ENCODE peak calls at places on chromosome 21, in eight cellular contexts. Q is islet precursor cell, Y is hepatocyte, E is DMS 273 treated with DMSO at 0.1 percent for 48 hours, C is colonic mucosa, B is smooth muscle cell of the brain vasculature, R is SW480, W is activated gamma-delta T cell treated with Interleukin-2 at 50 U/mL for 16 hours. H is an unnamed sample.
A peak's percentile ranks its signal among the peaks of the same experiment; 100 is the strongest.

GRCh38 chr21:25907573-25908275 is 173.0 kb downstream of the GABPA start:
- DNase-seq in W (no peak), R (no peak), E (no peak), Y (no peak), B (no peak), C (no peak), Q (no peak), H (no peak)

GRCh38 chr21:44013380-44014088 is 1.4 kb downstream of the TRAPPC10 start:
- DNase-seq in C (peak; percentile 34), Q (no peak), Y (peak; percentile 30), E (no peak), W (peak; percentile 18), B (no peak), R (peak; percentile 26), H (no peak)

GRCh38 chr21:36478207-36478701 is 1.7 kb downstream of the CLDN14 start:
- DNase-seq in E (no peak), Y (peak; percentile 29), R (no peak), B (no peak), Q (peak; percentile 85), W (no peak), C (no peak), H (no peak)

GRCh38 chr21:36718951-36719501 is 20.1 kb downstream of the SIM2 start:
- DNase-seq in Q (peak; percentile 72), C (peak; percentile 85), E (no peak), R (peak; percentile 91), W (no peak), B (no peak), Y (no peak), H (no peak)

GRCh38 chr21:33199516-33200217 is 30.1 kb upstream of the IFNAR2 start:
- DNase-seq in C (peak; percentile 90), E (peak; percentile 57), W (peak; percentile 83), R (peak; percentile 92), Y (peak; percentile 95), B (peak; percentile 83), Q (peak; percentile 84), H (peak; percentile 97)

GRCh38 chr21:37429356-37429755 is 62.8 kb downstream of the DYRK1A start:
- DNase-seq in Y (no peak), W (no peak), Q (no peak), E (no peak), B (no peak), R (no peak), C (no peak), H (no peak)

GRCh38 chr21:36572091-36572490 is 92.2 kb upstream of the CLDN14 start:
- DNase-seq in R (no peak), Y (no peak), B (no peak), W (no peak), C (no peak), Q (no peak), E (no peak), H (no peak)

GRCh38 chr21:37557261-37557950 is 190.8 kb downstream of the DYRK1A start:
- DNase-seq in W (no peak), Q (peak; percentile 7), E (no peak), Y (no peak), R (no peak), C (no peak), B (no peak), H (no peak)

GRCh38 chr21:33334824-33335223 is 10.1 kb downstream of the IFNAR1 start:
- DNase-seq in Q (no peak), W (no peak), B (no peak), C (no peak), Y (no peak), E (no peak), R (no peak), H (no peak)

GRCh38 chr21:44421901-44422840 is 33.1 kb upstream of the LRRC3 start:
- DNase-seq in E (no peak), C (no peak), Q (peak; percentile 46), Y (no peak), R (no peak), B (no peak), W (no peak), H (no peak)

GRCh38 chr21:32770514-32771133 is 931 bp downstream of the PAXBP1 start:
- DNase-seq in B (no peak), Q (no peak), E (no peak), C (no peak), R (peak; percentile 45), W (no peak), Y (peak; percentile 41), H (no peak)

GRCh38 chr21:40200962-40201361 is 333.7 kb downstream of the PCP4 start:
- DNase-seq in Y (no peak), R (no peak), Q (no peak), E (no peak), B (no peak), W (no peak), C (no peak), H (no peak)

GRCh38 chr21:38597436-38597835 is 99.2 kb upstream of the ERG start:
- DNase-seq in R (peak; percentile 8), W (no peak), C (no peak), E (no peak), B (no peak), Y (no peak), Q (peak; percentile 61), H (no peak)

GRCh38 chr21:35238119-35238518 is 189.0 kb upstream of the RUNX1 start:
- DNase-seq in W (no peak), R (no peak), E (no peak), B (no peak), Q (no peak), C (no peak), Y (no peak), H (no peak)

GRCh38 chr21:33124879-33125278 is 54.9 kb downstream of the OLIG1 start:
- DNase-seq in B (no peak), Y (no peak), R (peak; percentile 25), W (no peak), Q (no peak), C (no peak), E (no peak), H (no peak)

GRCh38 chr21:19781881-19782652 is 1216.1 kb upstream of the NCAM2 start:
- DNase-seq in Y (no peak), Q (peak; percentile 56), B (no peak), C (no peak), E (no peak), R (no peak), W (no peak), H (no peak)

GRCh38 chr21:26686278-26686677 is 113.2 kb upstream of the CYYR1 start:
- DNase-seq in R (peak; percentile 16), Q (no peak), B (no peak), C (no peak), E (no peak), Y (no peak), W (no peak), H (no peak)

GRCh38 chr21:45623436-45623835 is 20.1 kb upstream of the PCBP3 start:
- DNase-seq in B (no peak), E (no peak), Y (no peak), Q (peak; percentile 29), C (no peak), W (no peak), R (no peak), H (no peak)

GRCh38 chr21:32137266-32137665 is 141.6 kb downstream of the MIS18A start:
- DNase-seq in W (no peak), R (no peak), Q (no peak), B (no peak), E (no peak), Y (no peak), C (no peak), H (no peak)

GRCh38 chr21:28828981-28829380 is 163.7 kb downstream of the LTN1 start:
- DNase-seq in R (no peak), B (no peak), Y (no peak), W (no peak), E (no peak), C (no peak), Q (no peak), H (no peak)

GRCh38 chr21:32741336-32741735 is 13.5 kb upstream of the SYNJ1 start:
- DNase-seq in W (no peak), C (no peak), Y (no peak), R (no peak), E (no peak), Q (no peak), B (no peak), H (no peak)

GRCh38 chr21:35616090-35616489 is 444.2 kb downstream of the SETD4 start:
- DNase-seq in E (no peak), R (peak; percentile 34), B (peak; percentile 40), C (no peak), W (no peak), Y (no peak), Q (no peak), H (peak; percentile 22)

GRCh38 chr21:45542667-45543370 is 579 bp upstream of the SLC19A1 start:
- DNase-seq in Y (no peak), Q (peak; percentile 54), C (peak; percentile 30), R (no peak), E (no peak), W (no peak), B (no peak), H (no peak)

GRCh38 chr21:37503848-37504467 is 137.4 kb downstream of the DYRK1A start:
- DNase-seq in Q (no peak), R (no peak), Y (peak; percentile 40), E (no peak), W (no peak), B (peak; percentile 83), C (no peak), H (no peak)

GRCh38 chr21:16789636-16790035 is 723.2 kb upstream of the CXADR start:
- DNase-seq in R (no peak), B (no peak), E (no peak), Q (no peak), Y (no peak), W (no peak), C (no peak), H (no peak)

GRCh38 chr21:40194181-40194580 is 326.9 kb downstream of the PCP4 start:
- DNase-seq in E (no peak), Q (no peak), Y (no peak), B (no peak), W (no peak), C (no peak), R (no peak), H (no peak)

GRCh38 chr21:18810136-18810535 is 406.6 kb upstream of the TMPRSS15 start:
- DNase-seq in C (no peak), W (no peak), R (no peak), E (no peak), Q (no peak), Y (no peak), B (no peak), H (no peak)

GRCh38 chr21:37373539-37373938 is 7.0 kb downstream of the DYRK1A start:
- DNase-seq in W (no peak), Q (no peak), C (no peak), R (peak; percentile 17), B (no peak), Y (no peak), E (no peak), H (no peak)

GRCh38 chr21:33698088-33698487 is 55.8 kb downstream of the ITSN1 start:
- DNase-seq in E (no peak), B (no peak), Q (no peak), W (no peak), C (no peak), Y (no peak), R (no peak), H (no peak)

GRCh38 chr21:35408401-35408800 is 359.3 kb upstream of the RUNX1 start:
- DNase-seq in E (no peak), B (no peak), W (no peak), R (no peak), Q (no peak), C (no peak), Y (no peak), H (no peak)

GRCh38 chr21:45220106-45220505 is 67.6 kb downstream of the POFUT2 start:
- DNase-seq in B (no peak), W (no peak), E (no peak), Q (no peak), Y (no peak), R (no peak), C (no peak), H (no peak)

GRCh38 chr21:26977741-26978140 is 10.9 kb upstream of the ADAMTS5 start:
- DNase-seq in Q (no peak), C (no peak), B (no peak), Y (no peak), E (no peak), W (no peak), R (no peak), H (no peak)

GRCh38 chr21:32921632-32922230 is 104.0 kb upstream of the OLIG2 start:
- DNase-seq in Q (peak; percentile 49), R (no peak), W (peak; percentile 29), B (no peak), Y (no peak), E (no peak), C (peak; percentile 44), H (peak; percentile 11)

GRCh38 chr21:28521932-28522826 is 470.5 kb downstream of the LTN1 start:
- DNase-seq in C (no peak), Y (peak; percentile 50), W (no peak), R (peak; percentile 30), B (no peak), E (no peak), Q (no peak), H (no peak)